ENCODE peak calls at places on chromosome 16, in ten cellular contexts. One of them, this sample, is unnamed.

GRCh38 chr16:65297453-65297852 is 175.6 kb upstream of the CDH11 start:
- DNase-seq in esophagus muscularis mucosa: peak
- DNase-seq in SK-N-SH: no peak
- DNase-seq in HL-60: no peak
- DNase-seq in transverse colon: no peak
- DNase-seq in sigmoid colon: no peak
- DNase-seq in HCT116: no peak
- DNase-seq in spleen: no peak
- DNase-seq in breast epithelium: no peak
- DNase-seq in Panc1: no peak
- DNase-seq in this sample: no peak

GRCh38 chr16:66030036-66030435 is 336.5 kb upstream of the CDH5 start:
- DNase-seq in breast epithelium: no peak
- DNase-seq in HL-60: no peak
- DNase-seq in SK-N-SH: no peak
- DNase-seq in sigmoid colon: no peak
- DNase-seq in spleen: no peak
- DNase-seq in esophagus muscularis mucosa: no peak
- DNase-seq in Panc1: no peak
- DNase-seq in transverse colon: no peak
- DNase-seq in HCT116: no peak
- DNase-seq in this sample: peak

GRCh38 chr16:21277927-21278706 is at the start of gene CRYM:
- DNase-seq in spleen: peak
- DNase-seq in breast epithelium: peak
- DNase-seq in HCT116: no peak
- DNase-seq in SK-N-SH: peak
- DNase-seq in sigmoid colon: peak
- DNase-seq in transverse colon: peak
- DNase-seq in HL-60: peak
- DNase-seq in Panc1: no peak
- DNase-seq in esophagus muscularis mucosa: peak
- DNase-seq in this sample: no peak

GRCh38 chr16:66928702-66929388 is 3.5 kb upstream of the RRAD start:
- DNase-seq in sigmoid colon: no peak
- DNase-seq in transverse colon: peak
- DNase-seq in HCT116: no peak
- DNase-seq in esophagus muscularis mucosa: no peak
- DNase-seq in SK-N-SH: peak
- DNase-seq in HL-60: peak
- DNase-seq in spleen: no peak
- DNase-seq in Panc1: no peak
- DNase-seq in breast epithelium: no peak
- DNase-seq in this sample: no peak

GRCh38 chr16:138049-138417 is 440 bp downstream of the NPRL3 start:
- DNase-seq in SK-N-SH: peak
- DNase-seq in Panc1: no peak
- DNase-seq in esophagus muscularis mucosa: no peak
- DNase-seq in sigmoid colon: no peak
- DNase-seq in HL-60: peak
- DNase-seq in transverse colon: no peak
- DNase-seq in spleen: peak
- DNase-seq in HCT116: no peak
- DNase-seq in breast epithelium: no peak
- DNase-seq in this sample: no peak

GRCh38 chr16:23520500-23520899 is 10.2 kb upstream of the GGA2 start:
- DNase-seq in SK-N-SH: no peak
- DNase-seq in Panc1: no peak
- DNase-seq in spleen: no peak
- DNase-seq in HCT116: no peak
- DNase-seq in sigmoid colon: no peak
- DNase-seq in transverse colon: no peak
- DNase-seq in esophagus muscularis mucosa: no peak
- DNase-seq in breast epithelium: no peak
- DNase-seq in HL-60: peak
- DNase-seq in this sample: no peak

GRCh38 chr16:31875112-31875803 is 1.7 kb downstream of the ZNF267 start:
- DNase-seq in HL-60: no peak
- DNase-seq in spleen: no peak
- DNase-seq in HCT116: no peak
- DNase-seq in Panc1: no peak
- DNase-seq in sigmoid colon: no peak
- DNase-seq in SK-N-SH: no peak
- DNase-seq in esophagus muscularis mucosa: no peak
- DNase-seq in transverse colon: no peak
- DNase-seq in breast epithelium: no peak
- DNase-seq in this sample: no peak

GRCh38 chr16:59635674-59636073 is 901.6 kb upstream of the GOT2 start:
- DNase-seq in transverse colon: no peak
- DNase-seq in esophagus muscularis mucosa: no peak
- DNase-seq in breast epithelium: no peak
- DNase-seq in HCT116: no peak
- DNase-seq in sigmoid colon: no peak
- DNase-seq in SK-N-SH: no peak
- DNase-seq in Panc1: no peak
- DNase-seq in HL-60: no peak
- DNase-seq in spleen: no peak
- DNase-seq in this sample: no peak

GRCh38 chr16:69329369-69330285 is 761 bp downstream of the PDF start:
- DNase-seq in transverse colon: peak
- DNase-seq in HL-60: no peak
- DNase-seq in breast epithelium: no peak
- DNase-seq in HCT116: no peak
- DNase-seq in SK-N-SH: peak
- DNase-seq in Panc1: no peak
- DNase-seq in esophagus muscularis mucosa: no peak
- DNase-seq in spleen: peak
- DNase-seq in sigmoid colon: peak
- DNase-seq in this sample: no peak

GRCh38 chr16:81401035-81401950 is 43.3 kb upstream of the CMIP start:
- DNase-seq in esophagus muscularis mucosa: no peak
- DNase-seq in spleen: no peak
- DNase-seq in HL-60: no peak
- DNase-seq in sigmoid colon: peak
- DNase-seq in Panc1: no peak
- DNase-seq in HCT116: peak
- DNase-seq in breast epithelium: peak
- DNase-seq in SK-N-SH: no peak
- DNase-seq in transverse colon: peak
- DNase-seq in this sample: peak

GRCh38 chr16:12925026-12925425 is 23.6 kb downstream of the SHISA9 start:
- DNase-seq in spleen: no peak
- DNase-seq in sigmoid colon: no peak
- DNase-seq in HCT116: no peak
- DNase-seq in Panc1: no peak
- DNase-seq in SK-N-SH: no peak
- DNase-seq in breast epithelium: no peak
- DNase-seq in esophagus muscularis mucosa: no peak
- DNase-seq in transverse colon: no peak
- DNase-seq in HL-60: no peak
- DNase-seq in this sample: no peak

GRCh38 chr16:67137605-67138004 is 13.2 kb downstream of the B3GNT9 start:
- DNase-seq in HL-60: no peak
- DNase-seq in esophagus muscularis mucosa: no peak
- DNase-seq in HCT116: no peak
- DNase-seq in breast epithelium: no peak
- DNase-seq in spleen: no peak
- DNase-seq in SK-N-SH: no peak
- DNase-seq in Panc1: no peak
- DNase-seq in transverse colon: no peak
- DNase-seq in sigmoid colon: no peak
- DNase-seq in this sample: no peak

GRCh38 chr16:11530171-11530940 is 56.4 kb downstream of the LITAF start:
- DNase-seq in HL-60: no peak
- DNase-seq in Panc1: no peak
- DNase-seq in spleen: no peak
- DNase-seq in SK-N-SH: no peak
- DNase-seq in esophagus muscularis mucosa: no peak
- DNase-seq in HCT116: no peak
- DNase-seq in transverse colon: no peak
- DNase-seq in breast epithelium: no peak
- DNase-seq in sigmoid colon: no peak
- DNase-seq in this sample: no peak

GRCh38 chr16:65922923-65923322 is 443.6 kb upstream of the CDH5 start:
- DNase-seq in HL-60: no peak
- DNase-seq in esophagus muscularis mucosa: peak
- DNase-seq in SK-N-SH: no peak
- DNase-seq in breast epithelium: no peak
- DNase-seq in HCT116: no peak
- DNase-seq in Panc1: no peak
- DNase-seq in sigmoid colon: no peak
- DNase-seq in spleen: no peak
- DNase-seq in transverse colon: no peak
- DNase-seq in this sample: no peak

GRCh38 chr16:17330019-17330570 is 140.7 kb downstream of the XYLT1 start:
- DNase-seq in breast epithelium: no peak
- DNase-seq in spleen: no peak
- DNase-seq in HCT116: no peak
- DNase-seq in SK-N-SH: no peak
- DNase-seq in esophagus muscularis mucosa: no peak
- DNase-seq in Panc1: no peak
- DNase-seq in transverse colon: peak
- DNase-seq in sigmoid colon: no peak
- DNase-seq in HL-60: no peak
- DNase-seq in this sample: no peak

GRCh38 chr16:68577352-68577853 is 38.3 kb downstream of the ZFP90 start:
- DNase-seq in HL-60: no peak
- DNase-seq in esophagus muscularis mucosa: no peak
- DNase-seq in sigmoid colon: no peak
- DNase-seq in Panc1: no peak
- DNase-seq in SK-N-SH: no peak
- DNase-seq in breast epithelium: no peak
- DNase-seq in HCT116: no peak
- DNase-seq in transverse colon: no peak
- DNase-seq in spleen: no peak
- DNase-seq in this sample: no peak

DNA sequence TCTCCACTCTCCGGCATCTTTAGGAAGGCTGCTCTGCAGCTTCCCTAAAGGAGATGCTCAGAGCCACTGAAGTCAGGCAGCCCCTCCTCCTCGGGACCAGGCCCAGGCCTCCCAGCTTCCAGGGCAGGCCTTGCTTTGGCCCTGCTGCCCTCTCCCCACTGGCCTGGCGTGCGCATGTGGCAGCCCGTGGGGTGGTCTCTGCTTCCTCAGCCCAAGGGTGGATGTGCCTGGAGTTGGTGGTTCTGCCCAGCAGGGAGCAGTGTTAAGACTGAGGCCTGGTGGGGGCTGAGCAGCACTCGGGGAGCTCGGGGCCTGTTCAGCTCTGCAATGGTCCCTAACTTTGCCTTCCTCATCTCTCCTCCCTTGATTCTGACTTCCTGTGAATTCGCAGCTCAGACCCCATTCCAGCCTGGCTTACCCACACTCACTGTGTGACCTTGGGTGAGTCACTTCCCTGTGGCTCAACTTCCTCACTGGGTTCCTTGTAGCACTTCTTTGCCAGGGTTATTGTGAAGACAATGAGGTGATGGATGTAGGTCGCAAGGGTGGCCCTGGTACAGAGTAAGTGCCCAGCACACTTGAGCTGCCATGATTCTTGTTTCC is 63.2 kb downstream of the NKD1 start:
- DNase-seq in esophagus muscularis mucosa: no peak
- DNase-seq in SK-N-SH: no peak
- DNase-seq in transverse colon: no peak
- DNase-seq in HL-60: peak
- DNase-seq in Panc1: no peak
- DNase-seq in spleen: no peak
- DNase-seq in sigmoid colon: no peak
- DNase-seq in HCT116: no peak
- DNase-seq in breast epithelium: no peak
- DNase-seq in this sample: no peak
- H3K27ac ChIP-seq in esophagus muscularis mucosa: peak
- H3K27ac ChIP-seq in SK-N-SH: no peak
- H3K27ac ChIP-seq in transverse colon: peak
- H3K27ac ChIP-seq in HL-60: no peak
- H3K27ac ChIP-seq in Panc1: no peak
- H3K27ac ChIP-seq in spleen: no peak
- H3K27ac ChIP-seq in sigmoid colon: peak
- H3K27ac ChIP-seq in HCT116: no peak
- H3K27ac ChIP-seq in breast epithelium: no peak
- H3K27ac ChIP-seq in this sample: no peak

DNA sequence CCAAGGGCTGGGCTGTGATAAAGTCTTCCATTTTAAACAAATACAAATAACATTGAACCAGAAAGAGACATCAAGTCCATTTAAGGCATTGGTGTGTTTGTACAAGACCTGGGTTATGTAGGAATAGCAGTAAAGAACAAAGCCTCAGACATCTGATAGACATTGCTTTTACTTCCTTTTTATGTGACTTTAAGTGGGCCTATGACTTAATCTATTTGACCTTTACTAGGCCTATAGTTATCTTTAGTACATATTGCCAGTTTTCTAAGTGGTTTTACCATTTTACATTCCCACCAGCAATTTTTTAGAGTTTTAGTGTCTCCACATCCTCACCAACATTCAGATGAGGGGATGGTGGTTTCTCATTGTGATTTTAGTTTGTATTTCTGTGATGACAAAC is 298.8 kb downstream of the ZFHX3 start:
- DNase-seq in spleen: no peak
- DNase-seq in Panc1: no peak
- DNase-seq in HCT116: no peak
- DNase-seq in esophagus muscularis mucosa: no peak
- DNase-seq in SK-N-SH: no peak
- DNase-seq in breast epithelium: no peak
- DNase-seq in sigmoid colon: no peak
- DNase-seq in transverse colon: no peak
- DNase-seq in HL-60: no peak
- DNase-seq in this sample: no peak
- TF ChIP-seq POLR2AphosphoS5 in spleen: no peak
- TF ChIP-seq POLR2AphosphoS5 in Panc1: no peak
- TF ChIP-seq POLR2AphosphoS5 in HCT116: no peak
- TF ChIP-seq POLR2AphosphoS5 in esophagus muscularis mucosa: no peak
- TF ChIP-seq POLR2AphosphoS5 in SK-N-SH: no peak
- TF ChIP-seq POLR2AphosphoS5 in breast epithelium: no peak
- TF ChIP-seq POLR2AphosphoS5 in sigmoid colon: no peak
- TF ChIP-seq POLR2AphosphoS5 in transverse colon: no peak
- TF ChIP-seq POLR2AphosphoS5 in HL-60: no peak
- TF ChIP-seq POLR2AphosphoS5 in this sample: no peak

GRCh38 chr16:86577314-86577971 is 906 bp upstream of the FOXL1 start:
- DNase-seq in sigmoid colon: no peak
- DNase-seq in SK-N-SH: no peak
- DNase-seq in transverse colon: no peak
- DNase-seq in Panc1: no peak
- DNase-seq in esophagus muscularis mucosa: no peak
- DNase-seq in spleen: no peak
- DNase-seq in breast epithelium: no peak
- DNase-seq in HL-60: no peak
- DNase-seq in HCT116: no peak
- DNase-seq in this sample: no peak
- H3K4me3 ChIP-seq in sigmoid colon: no peak
- H3K4me3 ChIP-seq in SK-N-SH: no peak
- H3K4me3 ChIP-seq in transverse colon: no peak
- H3K4me3 ChIP-seq in Panc1: peak
- H3K4me3 ChIP-seq in esophagus muscularis mucosa: peak
- H3K4me3 ChIP-seq in spleen: no peak
- H3K4me3 ChIP-seq in breast epithelium: no peak
- H3K4me3 ChIP-seq in HL-60: no peak
- H3K4me3 ChIP-seq in HCT116: peak
- H3K4me3 ChIP-seq in this sample: no peak

DNA sequence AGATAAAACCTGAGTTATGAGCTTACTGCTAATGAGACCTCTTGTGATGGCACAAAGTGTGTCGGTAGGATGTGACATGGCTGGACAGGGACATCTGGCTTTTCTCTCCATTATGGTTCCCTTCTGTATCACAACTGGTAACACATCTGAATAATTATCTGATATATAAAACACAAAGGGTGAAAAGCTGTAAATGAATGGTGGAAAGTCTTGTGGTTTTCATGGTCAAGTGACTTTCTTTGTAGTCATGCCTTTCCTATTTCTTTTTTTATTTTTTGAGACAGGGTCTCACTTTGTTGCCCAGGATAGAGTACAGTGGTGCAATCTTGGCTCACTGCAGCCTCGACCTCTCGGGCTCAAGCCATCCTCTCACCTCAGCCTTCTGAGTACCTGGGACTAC is 35.3 kb upstream of the ZFHX3 start:
- DNase-seq in esophagus muscularis mucosa: no peak
- DNase-seq in HCT116: no peak
- DNase-seq in sigmoid colon: no peak
- DNase-seq in HL-60: no peak
- DNase-seq in breast epithelium: no peak
- DNase-seq in SK-N-SH: no peak
- DNase-seq in transverse colon: no peak
- DNase-seq in Panc1: no peak
- DNase-seq in spleen: no peak
- DNase-seq in this sample: no peak
- H3K27ac ChIP-seq in esophagus muscularis mucosa: no peak
- H3K27ac ChIP-seq in HCT116: no peak
- H3K27ac ChIP-seq in sigmoid colon: no peak
- H3K27ac ChIP-seq in HL-60: no peak
- H3K27ac ChIP-seq in breast epithelium: no peak
- H3K27ac ChIP-seq in SK-N-SH: no peak
- H3K27ac ChIP-seq in transverse colon: no peak
- H3K27ac ChIP-seq in Panc1: no peak
- H3K27ac ChIP-seq in spleen: no peak
- H3K27ac ChIP-seq in this sample: no peak